ENCODE peak calls at places on chromosomes 4 and X, in four cellular contexts. One of them, this sample, is unnamed.

GRCh38 chr4:21768349-21769310 is 179.9 kb downstream of the KCNIP4 start:
- DNase-seq in A549: no peak
- DNase-seq in IMR-90: peak
- DNase-seq in cardiac muscle cell: peak
- DNase-seq in this sample: no peak

GRCh38 chrX:24515447-24515846 is 50.4 kb downstream of the PDK3 start:
- DNase-seq in A549: no peak
- DNase-seq in IMR-90: peak
- DNase-seq in cardiac muscle cell: peak
- DNase-seq in this sample: no peak

GRCh38 chr4:177728361-177729152 is 286.3 kb upstream of the AGA start:
- DNase-seq in A549: no peak
- DNase-seq in IMR-90: no peak
- DNase-seq in cardiac muscle cell: no peak
- DNase-seq in this sample: no peak

GRCh38 chrX:153592966-153593688 is 5.8 kb downstream of the CCNQ start:
- DNase-seq in A549: no peak
- DNase-seq in IMR-90: no peak
- DNase-seq in cardiac muscle cell: no peak
- DNase-seq in this sample: peak

GRCh38 chr4:92988301-92988700 is 684.5 kb downstream of the GRID2 start:
- DNase-seq in A549: no peak
- DNase-seq in IMR-90: no peak
- DNase-seq in cardiac muscle cell: no peak
- DNase-seq in this sample: no peak

GRCh38 chrX:52034211-52034610 is 34.8 kb downstream of the MAGED4B start:
- DNase-seq in A549: no peak
- DNase-seq in IMR-90: no peak
- DNase-seq in cardiac muscle cell: no peak
- DNase-seq in this sample: no peak

GRCh38 chrX:137519459-137519858 is 46.5 kb upstream of the ZIC3 start:
- DNase-seq in A549: no peak
- DNase-seq in IMR-90: no peak
- DNase-seq in cardiac muscle cell: no peak
- DNase-seq in this sample: no peak

GRCh38 chr4:81997313-81997712 is 376.5 kb downstream of the HNRNPD start:
- DNase-seq in A549: no peak
- DNase-seq in IMR-90: no peak
- DNase-seq in cardiac muscle cell: no peak
- DNase-seq in this sample: no peak

GRCh38 chr4:83364312-83364711 is 29.7 kb upstream of the HPSE start:
- DNase-seq in A549: no peak
- DNase-seq in IMR-90: no peak
- DNase-seq in cardiac muscle cell: no peak
- DNase-seq in this sample: no peak

GRCh38 chr4:52588097-52588496 is 71.0 kb downstream of the USP46 start:
- DNase-seq in A549: no peak
- DNase-seq in IMR-90: peak
- DNase-seq in cardiac muscle cell: peak
- DNase-seq in this sample: peak

GRCh38 chr4:8273450-8273849 is 3.9 kb downstream of the HTRA3 start:
- DNase-seq in A549: no peak
- DNase-seq in IMR-90: no peak
- DNase-seq in cardiac muscle cell: no peak
- DNase-seq in this sample: no peak

GRCh38 chr4:108849611-108850406 is 87.0 kb upstream of the ETNPPL start:
- DNase-seq in A549: no peak
- DNase-seq in IMR-90: peak
- DNase-seq in cardiac muscle cell: peak
- DNase-seq in this sample: no peak

GRCh38 chrX:105837227-105837626 is 14.9 kb downstream of the NRK start:
- DNase-seq in A549: no peak
- DNase-seq in IMR-90: peak
- DNase-seq in cardiac muscle cell: peak
- DNase-seq in this sample: peak

GRCh38 chr4:152032722-152033131 is 271.9 kb upstream of the GATB start:
- DNase-seq in A549: no peak
- DNase-seq in IMR-90: peak
- DNase-seq in cardiac muscle cell: peak
- DNase-seq in this sample: no peak

GRCh38 chr4:7043521-7044414 is 596 bp downstream of the TADA2B start:
- DNase-seq in A549: peak
- DNase-seq in IMR-90: peak
- DNase-seq in cardiac muscle cell: peak
- DNase-seq in this sample: peak

DNA sequence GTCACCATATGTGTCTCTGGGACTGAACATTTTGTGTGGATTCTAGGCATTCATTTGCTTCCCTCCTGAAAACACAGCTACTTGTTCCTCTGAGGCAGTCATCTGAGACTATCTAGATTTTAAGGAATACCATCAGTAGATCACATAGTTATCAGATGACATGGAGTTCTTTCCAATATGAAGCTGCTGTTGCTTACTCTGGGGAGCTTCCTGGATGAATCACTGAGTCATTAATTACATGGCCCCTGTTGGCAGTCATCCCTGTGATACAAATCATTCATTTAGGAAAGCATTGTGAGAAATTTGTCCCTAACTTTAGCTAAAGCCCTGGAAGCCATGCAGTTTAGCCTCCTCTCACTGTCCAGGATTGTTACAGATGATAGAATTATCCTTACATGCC is 98.2 kb upstream of the ARSJ start:
- DNase-seq in A549: no peak
- DNase-seq in IMR-90: peak
- DNase-seq in cardiac muscle cell: peak
- DNase-seq in this sample: no peak
- H3K27ac ChIP-seq in A549: no peak
- H3K27ac ChIP-seq in IMR-90: no peak
- H3K27ac ChIP-seq in cardiac muscle cell: no peak
- H3K27ac ChIP-seq in this sample: no peak

GRCh38 chr4:150789864-150790263 is 207.9 kb downstream of the MAB21L2 start:
- DNase-seq in A549: no peak
- DNase-seq in IMR-90: no peak
- DNase-seq in cardiac muscle cell: no peak
- DNase-seq in this sample: no peak
- H3K27ac ChIP-seq in A549: no peak
- H3K27ac ChIP-seq in IMR-90: no peak
- H3K27ac ChIP-seq in cardiac muscle cell: no peak
- H3K27ac ChIP-seq in this sample: no peak

GRCh38 chr4:119526786-119527550 is 101.6 kb downstream of the PDE5A start:
- DNase-seq in A549: no peak
- DNase-seq in IMR-90: peak
- DNase-seq in cardiac muscle cell: peak
- DNase-seq in this sample: no peak
- H3K27ac ChIP-seq in A549: peak
- H3K27ac ChIP-seq in IMR-90: peak
- H3K27ac ChIP-seq in cardiac muscle cell: peak
- H3K27ac ChIP-seq in this sample: no peak

GRCh38 chr4:73221734-73222133 is 36.9 kb downstream of the ANKRD17 start:
- DNase-seq in A549: no peak
- DNase-seq in IMR-90: no peak
- DNase-seq in cardiac muscle cell: no peak
- DNase-seq in this sample: no peak
- H3K27ac ChIP-seq in A549: no peak
- H3K27ac ChIP-seq in IMR-90: no peak
- H3K27ac ChIP-seq in cardiac muscle cell: no peak
- H3K27ac ChIP-seq in this sample: peak

GRCh38 chrX:108399427-108400165 is 38.6 kb downstream of the COL4A6 start:
- DNase-seq in A549: no peak
- DNase-seq in IMR-90: peak
- DNase-seq in cardiac muscle cell: peak
- DNase-seq in this sample: no peak
- H3K27ac ChIP-seq in A549: peak
- H3K27ac ChIP-seq in IMR-90: no peak
- H3K27ac ChIP-seq in cardiac muscle cell: no peak
- H3K27ac ChIP-seq in this sample: no peak

GRCh38 chr4:85938062-85938461 is 421.8 kb downstream of the MAPK10 start:
- DNase-seq in A549: no peak
- DNase-seq in IMR-90: no peak
- DNase-seq in cardiac muscle cell: no peak
- DNase-seq in this sample: no peak
- H3K27ac ChIP-seq in A549: no peak
- H3K27ac ChIP-seq in IMR-90: no peak
- H3K27ac ChIP-seq in cardiac muscle cell: no peak
- H3K27ac ChIP-seq in this sample: peak

This sample was measured in pancreas.